ENCODE peak calls at places on chromosomes 11 and 22, in six cellular contexts. H is Daoy, S is endodermal cell, Z is foreskin fibroblast, N is A172, Y is posterior cingulate gyrus. D is an unnamed sample.
A peak's percentile ranks its signal among the peaks of the same experiment; 100 is the strongest.

GRCh38 chr22:25420925-25421904 is 143.3 kb upstream of the GRK3 start:
- DNase-seq in H (peak; percentile 25), S (peak; percentile 84), Z (peak; percentile 38), N (no peak), Y (no peak), D (no peak)

GRCh38 chr11:70926543-70926942 is 325.8 kb downstream of the SHANK2 start:
- DNase-seq in H (peak; percentile 45), S (no peak), Z (no peak), N (no peak), Y (peak; percentile 78), D (no peak)

GRCh38 chr11:120931057-120931779 is 92.7 kb upstream of the TBCEL start:
- DNase-seq in H (no peak), S (peak; percentile 62), Z (no peak), N (no peak), Y (no peak), D (no peak)

GRCh38 chr11:65420506-65421203 is 1.9 kb upstream of the NEAT1 start:
- DNase-seq in H (no peak), S (no peak), Z (no peak), N (no peak), Y (no peak), D (no peak)

GRCh38 chr11:116471608-116472007 is 301.2 kb downstream of the BUD13 start:
- DNase-seq in H (peak; percentile 55), S (no peak), Z (peak; percentile 1), N (peak; percentile 1), Y (no peak), D (no peak)

GRCh38 chr11:833114-833791 is 501 bp downstream of the CD151 start:
- DNase-seq in H (peak; percentile 72), S (peak; percentile 81), Z (peak; percentile 79), N (peak; percentile 50), Y (no peak), D (no peak)

GRCh38 chr11:43923327-43924111 is 18.9 kb upstream of the C11orf96 start:
- DNase-seq in H (no peak), S (peak; percentile 62), Z (peak; percentile 85), N (no peak), Y (no peak), D (peak; percentile 51)

GRCh38 chr22:44050766-44051747 is 27.0 kb downstream of the PARVB start:
- DNase-seq in H (no peak), S (no peak), Z (no peak), N (no peak), Y (peak; percentile 80), D (peak; percentile 56)

GRCh38 chr11:112837162-112837826 is 123.9 kb upstream of the NCAM1 start:
- DNase-seq in H (peak; percentile 8), S (peak; percentile 68), Z (peak; percentile 11), N (no peak), Y (peak; percentile 74), D (peak; percentile 76)

GRCh38 chr22:50111056-50111455 is 21.2 kb downstream of the MOV10L1 start:
- DNase-seq in H (no peak), S (no peak), Z (no peak), N (no peak), Y (no peak), D (no peak)

GRCh38 chr11:95565692-95566091 is 223.9 kb downstream of the FAM76B start:
- DNase-seq in H (no peak), S (no peak), Z (no peak), N (no peak), Y (no peak), D (peak; percentile 71)

GRCh38 chr11:10317281-10317755 is 12.4 kb downstream of the ADM start:
- DNase-seq in H (no peak), S (peak; percentile 56), Z (no peak), N (no peak), Y (no peak), D (no peak)

GRCh38 chr11:36953986-36954385 is 355.9 kb upstream of the RAG2 start:
- DNase-seq in H (no peak), S (no peak), Z (peak; percentile 1), N (peak; percentile 10), Y (no peak), D (no peak)

GRCh38 chr22:37242395-37242918 is 1.6 kb downstream of the RAC2 start:
- DNase-seq in H (peak; percentile 81), S (peak; percentile 65), Z (peak; percentile 26), N (peak; percentile 80), Y (no peak), D (peak; percentile 11)

GRCh38 chr11:57599381-57599780 is 1.9 kb downstream of the SERPING1 start:
- DNase-seq in H (no peak), S (no peak), Z (peak; percentile 10), N (no peak), Y (no peak), D (no peak)

GRCh38 chr11:693415-693831 is 1.6 kb downstream of the DEAF1 start:
- DNase-seq in H (no peak), S (no peak), Z (peak; percentile 61), N (no peak), Y (no peak), D (no peak)

GRCh38 chr22:36472689-36473088 is 8.8 kb downstream of the TXN2 start:
- DNase-seq in H (no peak), S (no peak), Z (no peak), N (no peak), Y (no peak), D (no peak)

GRCh38 chr11:68998390-68998911 is 14.6 kb downstream of the MRGPRF start:
- DNase-seq in H (peak; percentile 32), S (no peak), Z (peak; percentile 58), N (no peak), Y (peak; percentile 63), D (no peak)

GRCh38 chr11:35335226-35335625 is 84.1 kb downstream of the SLC1A2 start:
- DNase-seq in H (no peak), S (no peak), Z (peak; percentile 83), N (no peak), Y (no peak), D (no peak)

GRCh38 chr11:58844600-58844999 is at the start of gene GLYATL2:
- DNase-seq in H (no peak), S (no peak), Z (no peak), N (no peak), Y (no peak), D (no peak)

GRCh38 chr11:65726660-65727059 is 6.1 kb upstream of the RNASEH2C start:
- DNase-seq in H (no peak), S (no peak), Z (no peak), N (no peak), Y (no peak), D (no peak)

GRCh38 chr11:108870373-108871020 is 205.6 kb downstream of the DDX10 start:
- DNase-seq in H (peak; percentile 66), S (no peak), Z (peak; percentile 87), N (peak; percentile 63), Y (no peak), D (no peak)

GRCh38 chr11:46537121-46537520 is 56.7 kb downstream of the AMBRA1 start:
- DNase-seq in H (no peak), S (peak; percentile 58), Z (peak; percentile 34), N (no peak), Y (no peak), D (no peak)

GRCh38 chr11:131897976-131898375 is 527.6 kb downstream of the NTM start:
- DNase-seq in H (peak; percentile 74), S (no peak), Z (peak; percentile 24), N (no peak), Y (no peak), D (no peak)